ENCODE peak calls at places on chromosomes 2 and 18, in four cellular contexts. One of them, this sample, is unnamed.

GRCh38 chr2:20829861-20830260 is 7.0 kb upstream of the LDAH start:
- DNase-seq in ureter: no peak
- DNase-seq in kidney glomerular epithelial cell: no peak
- DNase-seq in Calu3: no peak
- DNase-seq in this sample: no peak

GRCh38 chr2:136081582-136082210 is 36.3 kb downstream of the CXCR4 start:
- DNase-seq in kidney glomerular epithelial cell: no peak
- DNase-seq in Calu3: no peak
- DNase-seq in ureter: no peak
- DNase-seq in this sample: no peak

GRCh38 chr2:17271401-17271800 is 246.8 kb downstream of the RAD51AP2 start:
- DNase-seq in kidney glomerular epithelial cell: no peak
- DNase-seq in Calu3: no peak
- DNase-seq in ureter: no peak
- DNase-seq in this sample: no peak

GRCh38 chr2:98446850-98447249 is 2.2 kb downstream of the INPP4A start:
- DNase-seq in ureter: peak
- DNase-seq in kidney glomerular epithelial cell: no peak
- DNase-seq in Calu3: no peak
- DNase-seq in this sample: no peak

GRCh38 chr2:202038471-202039277 is 5.0 kb downstream of the FZD7 start:
- DNase-seq in ureter: no peak
- DNase-seq in kidney glomerular epithelial cell: peak
- DNase-seq in Calu3: peak
- DNase-seq in this sample: no peak

GRCh38 chr18:35593859-35594258 is 12.3 kb downstream of the GALNT1 start:
- DNase-seq in kidney glomerular epithelial cell: no peak
- DNase-seq in ureter: no peak
- DNase-seq in Calu3: no peak
- DNase-seq in this sample: no peak

GRCh38 chr2:149924549-149925213 is 337.1 kb upstream of the MMADHC start:
- DNase-seq in Calu3: no peak
- DNase-seq in kidney glomerular epithelial cell: peak
- DNase-seq in ureter: no peak
- DNase-seq in this sample: no peak

GRCh38 chr2:159561242-159561641 is 55.1 kb downstream of the BAZ2B start:
- DNase-seq in Calu3: no peak
- DNase-seq in ureter: no peak
- DNase-seq in kidney glomerular epithelial cell: no peak
- DNase-seq in this sample: no peak

GRCh38 chr18:23138470-23138869 is 3.2 kb downstream of the CABLES1 start:
- DNase-seq in Calu3: no peak
- DNase-seq in kidney glomerular epithelial cell: no peak
- DNase-seq in ureter: no peak
- DNase-seq in this sample: no peak

GRCh38 chr2:51420521-51420920 is 388.6 kb upstream of the NRXN1 start:
- DNase-seq in ureter: no peak
- DNase-seq in Calu3: no peak
- DNase-seq in kidney glomerular epithelial cell: no peak
- DNase-seq in this sample: no peak

GRCh38 chr18:79869591-79870368 is 72.0 kb downstream of the KCNG2 start:
- DNase-seq in kidney glomerular epithelial cell: no peak
- DNase-seq in Calu3: no peak
- DNase-seq in ureter: no peak
- DNase-seq in this sample: no peak

GRCh38 chr2:106053116-106053515 is 141.0 kb downstream of the UXS1 start:
- DNase-seq in kidney glomerular epithelial cell: peak
- DNase-seq in ureter: no peak
- DNase-seq in Calu3: peak
- DNase-seq in this sample: no peak

GRCh38 chr2:10962004-10962403 is 50.3 kb downstream of the KCNF1 start:
- DNase-seq in kidney glomerular epithelial cell: no peak
- DNase-seq in Calu3: no peak
- DNase-seq in ureter: no peak
- DNase-seq in this sample: no peak

GRCh38 chr2:15181092-15181745 is 379.9 kb downstream of the NBAS start:
- DNase-seq in kidney glomerular epithelial cell: no peak
- DNase-seq in ureter: no peak
- DNase-seq in Calu3: no peak
- DNase-seq in this sample: no peak

GRCh38 chr2:217387776-217388381 is 528.0 kb upstream of the TNP1 start:
- DNase-seq in kidney glomerular epithelial cell: peak
- DNase-seq in ureter: no peak
- DNase-seq in Calu3: peak
- DNase-seq in this sample: no peak

GRCh38 chr2:12076810-12077209 is 330.4 kb downstream of the LPIN1 start:
- DNase-seq in ureter: no peak
- DNase-seq in kidney glomerular epithelial cell: peak
- DNase-seq in Calu3: no peak
- DNase-seq in this sample: no peak

GRCh38 chr2:217552081-217552480 is 450.7 kb downstream of the TNS1 start:
- DNase-seq in kidney glomerular epithelial cell: no peak
- DNase-seq in Calu3: no peak
- DNase-seq in ureter: no peak
- DNase-seq in this sample: no peak

GRCh38 chr2:10668402-10669012 is 21.3 kb downstream of the NOL10 start:
- DNase-seq in ureter: no peak
- DNase-seq in Calu3: peak
- DNase-seq in kidney glomerular epithelial cell: peak
- DNase-seq in this sample: no peak

GRCh38 chr2:24658531-24659202 is 134.5 kb downstream of the PTRHD1 start:
- DNase-seq in Calu3: no peak
- DNase-seq in ureter: no peak
- DNase-seq in kidney glomerular epithelial cell: no peak
- DNase-seq in this sample: no peak